ENCODE peak calls at places on chromosome 11, in four cellular contexts. W is RWPE1, P is neural progenitor cell, O is AG09309. V is an unnamed sample.

GRCh38 chr11:34065505-34066203 is 14.1 kb downstream of the CAPRIN1 start:
- DNase-seq in W (no peak), P (no peak), O (no peak), V (peak)

GRCh38 chr11:121829159-121829643 is 286.8 kb downstream of the BLID start:
- DNase-seq in W (peak), P (no peak), O (peak), V (peak)

GRCh38 chr11:122105009-122105828 is 10.8 kb downstream of the BLID start:
- DNase-seq in W (no peak), P (peak), O (no peak), V (no peak)

GRCh38 chr11:10688401-10688800 is 5.2 kb downstream of the IRAG1 start:
- DNase-seq in W (peak), P (no peak), O (no peak), V (no peak)

GRCh38 chr11:78606667-78607066 is 32.0 kb upstream of the NARS2 start:
- DNase-seq in W (no peak), P (no peak), O (no peak), V (no peak)

GRCh38 chr11:69791266-69791665 is 16.1 kb upstream of the FGF4 start:
- DNase-seq in W (peak), P (no peak), O (no peak), V (peak)

GRCh38 chr11:73314121-73314948 is 6.3 kb downstream of the ARHGEF17 start:
- DNase-seq in W (no peak), P (peak), O (no peak), V (peak)

GRCh38 chr11:85682330-85683305 is 3.4 kb downstream of the CCDC89 start:
- DNase-seq in W (no peak), P (no peak), O (no peak), V (peak)

GRCh38 chr11:19079643-19080440 is 19.3 kb upstream of the MRGPRX2 start:
- DNase-seq in W (peak), P (no peak), O (peak), V (peak)

GRCh38 chr11:19827399-19828135 is 114.9 kb downstream of the NAV2 start:
- DNase-seq in W (no peak), P (peak), O (no peak), V (no peak)

GRCh38 chr11:111785886-111786412 is 19.8 kb upstream of the PPP2R1B start:
- DNase-seq in W (no peak), P (no peak), O (no peak), V (no peak)

GRCh38 chr11:11931461-11932055 is 76.9 kb downstream of the DKK3 start:
- DNase-seq in W (peak), P (peak), O (peak), V (peak)

GRCh38 chr11:59545179-59546020 is 34.1 kb downstream of the OR4D9 start:
- DNase-seq in W (peak), P (no peak), O (no peak), V (peak)

GRCh38 chr11:78472382-78472781 is 54.8 kb upstream of the GAB2 start:
- DNase-seq in W (no peak), P (no peak), O (no peak), V (no peak)

GRCh38 chr11:72331761-72332160 is 87.8 kb upstream of the PHOX2A start:
- DNase-seq in W (no peak), P (no peak), O (no peak), V (no peak)

DNA sequence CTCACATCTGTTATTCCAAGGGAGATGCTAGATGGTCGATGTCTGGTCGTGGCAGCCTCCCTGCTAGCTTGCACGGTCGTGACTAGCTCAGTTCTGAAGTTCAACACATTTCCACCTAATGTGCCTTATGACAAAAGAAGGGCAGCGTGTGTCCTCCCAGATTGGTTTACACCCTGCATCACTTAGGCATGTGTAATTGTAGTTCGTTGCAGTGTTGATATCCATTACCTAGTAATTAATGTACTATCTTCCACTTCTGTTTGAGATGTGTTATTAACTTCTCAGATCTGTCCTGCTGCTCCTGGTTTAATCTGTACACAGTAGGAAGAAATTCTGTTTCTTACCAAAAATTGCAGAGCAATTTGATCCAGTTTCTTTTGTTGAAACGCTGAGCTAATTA is 146.0 kb upstream of the TTC12 start:
- DNase-seq in W (no peak), P (no peak), O (no peak), V (no peak)
- TF ChIP-seq CTCF in W (no peak), P (no peak), O (no peak), V (no peak)

GRCh38 chr11:46234261-46234660 is 43.2 kb upstream of the CREB3L1 start:
- DNase-seq in W (no peak), P (peak), O (no peak), V (no peak)
- TF ChIP-seq CTCF in W (no peak), P (no peak), O (no peak), V (no peak)

DNA sequence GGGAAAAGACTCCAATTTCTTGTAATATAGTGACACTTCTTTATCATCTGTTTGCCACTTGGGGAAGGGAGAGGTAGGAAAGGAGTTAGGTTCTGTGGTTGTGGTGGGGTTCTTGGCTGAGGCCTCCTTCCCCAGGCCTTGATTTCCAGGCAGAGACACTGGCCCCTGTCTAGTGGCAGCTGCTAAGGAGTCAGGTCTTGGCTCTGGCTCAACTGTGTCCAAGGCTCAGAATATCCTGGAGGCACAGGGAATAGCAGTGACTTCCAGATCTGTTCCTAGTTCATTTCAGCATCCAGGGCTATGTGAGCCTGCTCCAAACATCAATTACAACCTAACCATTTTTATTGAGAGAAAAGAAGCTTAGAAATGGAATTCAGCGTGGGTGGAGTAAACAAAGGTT is 29.5 kb downstream of the PPFIBP2 start:
- DNase-seq in W (no peak), P (no peak), O (no peak), V (no peak)
- TF ChIP-seq CTCF in W (no peak), P (no peak), O (no peak), V (no peak)

DNA sequence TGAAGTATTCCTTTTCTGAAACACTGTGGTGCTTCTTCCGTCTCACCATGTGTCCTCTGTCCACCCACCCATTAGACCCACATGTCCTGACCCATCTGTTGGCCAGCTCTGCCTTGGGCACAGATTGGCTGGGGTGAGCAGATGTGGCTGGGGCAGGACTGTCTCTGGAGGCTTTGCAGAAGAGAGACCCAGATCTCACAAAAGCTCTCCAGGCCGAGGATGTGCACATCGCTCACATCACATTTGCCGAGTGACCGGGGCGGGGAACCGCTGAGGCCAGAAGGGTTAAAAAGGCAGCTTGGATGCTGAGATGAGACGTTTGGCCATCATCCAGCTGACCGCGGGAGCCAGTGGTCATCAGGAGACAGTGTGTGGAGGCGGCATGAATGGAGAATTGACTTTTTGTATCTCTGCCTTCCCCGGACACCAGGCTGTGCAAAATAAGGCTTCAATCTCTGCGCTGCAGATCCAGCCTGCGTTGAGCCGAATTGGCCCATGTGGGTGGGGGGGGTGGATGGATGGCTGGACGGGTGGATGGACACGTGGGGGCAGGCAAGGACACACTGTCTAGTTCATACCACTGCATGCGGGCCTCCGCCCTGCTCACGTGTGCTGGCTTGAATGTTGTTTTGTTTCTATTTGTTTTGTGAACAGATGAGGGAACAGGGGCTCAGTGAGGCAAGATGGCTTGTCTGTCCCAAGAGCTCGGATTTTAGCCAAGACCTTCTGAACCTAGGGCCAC is 6.1 kb downstream of the IFITM10 start:
- DNase-seq in W (no peak), P (no peak), O (no peak), V (peak)
- TF ChIP-seq CTCF in W (no peak), P (no peak), O (no peak), V (no peak)

GRCh38 chr11:68312780-68313573 is 586 bp downstream of the LRP5 start:
- DNase-seq in W (peak), P (peak), O (no peak), V (no peak)
- TF ChIP-seq CTCF in W (no peak), P (no peak), O (no peak), V (no peak)